ENCODE peak calls at places on chromosomes 7 and 10, in seven cellular contexts. One of them, this sample, is unnamed.

GRCh38 chr10:78905015-78905939 is 163.5 kb upstream of the ZMIZ1 start:
- DNase-seq in A673: no peak
- DNase-seq in A549: no peak
- DNase-seq in neural progenitor cell: no peak
- DNase-seq in fibroblast of mammary gland: no peak
- DNase-seq in K562: no peak
- DNase-seq in brain microvascular endothelial cell: no peak
- DNase-seq in this sample: no peak

GRCh38 chr10:113736576-113736975 is 14.9 kb upstream of the PLEKHS1 start:
- DNase-seq in A673: no peak
- DNase-seq in A549: no peak
- DNase-seq in neural progenitor cell: no peak
- DNase-seq in fibroblast of mammary gland: no peak
- DNase-seq in K562: no peak
- DNase-seq in brain microvascular endothelial cell: no peak
- DNase-seq in this sample: peak

GRCh38 chr7:140342732-140343514 is 55.4 kb downstream of the SLC37A3 start:
- DNase-seq in A673: peak
- DNase-seq in A549: peak
- DNase-seq in neural progenitor cell: peak
- DNase-seq in fibroblast of mammary gland: peak
- DNase-seq in K562: peak
- DNase-seq in brain microvascular endothelial cell: peak
- DNase-seq in this sample: peak

GRCh38 chr7:87231243-87231642 is 11.7 kb upstream of the TMEM243 start:
- DNase-seq in A673: no peak
- DNase-seq in A549: no peak
- DNase-seq in neural progenitor cell: no peak
- DNase-seq in fibroblast of mammary gland: no peak
- DNase-seq in K562: no peak
- DNase-seq in brain microvascular endothelial cell: no peak
- DNase-seq in this sample: no peak

GRCh38 chr10:70685461-70685911 is 13.2 kb downstream of the ADAMTS14 start:
- DNase-seq in A673: no peak
- DNase-seq in A549: no peak
- DNase-seq in neural progenitor cell: no peak
- DNase-seq in fibroblast of mammary gland: no peak
- DNase-seq in K562: peak
- DNase-seq in brain microvascular endothelial cell: no peak
- DNase-seq in this sample: no peak

GRCh38 chr7:102415685-102416225 is 17.6 kb upstream of the ORAI2 start:
- DNase-seq in A673: no peak
- DNase-seq in A549: no peak
- DNase-seq in neural progenitor cell: no peak
- DNase-seq in fibroblast of mammary gland: no peak
- DNase-seq in K562: no peak
- DNase-seq in brain microvascular endothelial cell: no peak
- DNase-seq in this sample: no peak

GRCh38 chr10:116461680-116462079 is 34.0 kb downstream of the PNLIPRP3 start:
- DNase-seq in A673: no peak
- DNase-seq in A549: no peak
- DNase-seq in neural progenitor cell: no peak
- DNase-seq in fibroblast of mammary gland: no peak
- DNase-seq in K562: no peak
- DNase-seq in brain microvascular endothelial cell: no peak
- DNase-seq in this sample: no peak

GRCh38 chr10:8084799-8085198 is 30.3 kb downstream of the GATA3 start:
- DNase-seq in A673: no peak
- DNase-seq in A549: no peak
- DNase-seq in neural progenitor cell: no peak
- DNase-seq in fibroblast of mammary gland: no peak
- DNase-seq in K562: no peak
- DNase-seq in brain microvascular endothelial cell: no peak
- DNase-seq in this sample: no peak

GRCh38 chr7:112079671-112080070 is 126.5 kb downstream of the DOCK4 start:
- DNase-seq in A673: no peak
- DNase-seq in A549: no peak
- DNase-seq in neural progenitor cell: no peak
- DNase-seq in fibroblast of mammary gland: no peak
- DNase-seq in K562: no peak
- DNase-seq in brain microvascular endothelial cell: peak
- DNase-seq in this sample: peak

GRCh38 chr10:113858541-113858940 is 4.1 kb downstream of the NHLRC2 start:
- DNase-seq in A673: peak
- DNase-seq in A549: no peak
- DNase-seq in neural progenitor cell: no peak
- DNase-seq in fibroblast of mammary gland: peak
- DNase-seq in K562: peak
- DNase-seq in brain microvascular endothelial cell: no peak
- DNase-seq in this sample: peak

GRCh38 chr10:24874133-24874532 is 78.3 kb downstream of the PRTFDC1 start:
- DNase-seq in A673: no peak
- DNase-seq in A549: no peak
- DNase-seq in neural progenitor cell: no peak
- DNase-seq in fibroblast of mammary gland: no peak
- DNase-seq in K562: no peak
- DNase-seq in brain microvascular endothelial cell: no peak
- DNase-seq in this sample: no peak

GRCh38 chr10:24872790-24873182 is 79.6 kb downstream of the PRTFDC1 start:
- DNase-seq in A673: no peak
- DNase-seq in A549: no peak
- DNase-seq in neural progenitor cell: no peak
- DNase-seq in fibroblast of mammary gland: no peak
- DNase-seq in K562: no peak
- DNase-seq in brain microvascular endothelial cell: peak
- DNase-seq in this sample: peak

GRCh38 chr10:24872049-24872789 is 80.2 kb downstream of the PRTFDC1 start:
- DNase-seq in A673: no peak
- DNase-seq in A549: no peak
- DNase-seq in neural progenitor cell: peak
- DNase-seq in fibroblast of mammary gland: no peak
- DNase-seq in K562: peak
- DNase-seq in brain microvascular endothelial cell: no peak
- DNase-seq in this sample: peak

GRCh38 chr10:24871501-24871900 is 80.9 kb downstream of the PRTFDC1 start:
- DNase-seq in A673: no peak
- DNase-seq in A549: no peak
- DNase-seq in neural progenitor cell: no peak
- DNase-seq in fibroblast of mammary gland: no peak
- DNase-seq in K562: no peak
- DNase-seq in brain microvascular endothelial cell: no peak
- DNase-seq in this sample: no peak

GRCh38 chr10:24873281-24873683 is 79.1 kb downstream of the PRTFDC1 start:
- DNase-seq in A673: peak
- DNase-seq in A549: peak
- DNase-seq in neural progenitor cell: no peak
- DNase-seq in fibroblast of mammary gland: peak
- DNase-seq in K562: peak
- DNase-seq in brain microvascular endothelial cell: peak
- DNase-seq in this sample: peak
- H3K4me3 ChIP-seq in A673: no peak
- H3K4me3 ChIP-seq in A549: no peak
- H3K4me3 ChIP-seq in neural progenitor cell: no peak
- H3K4me3 ChIP-seq in fibroblast of mammary gland: no peak
- H3K4me3 ChIP-seq in K562: no peak
- H3K4me3 ChIP-seq in brain microvascular endothelial cell: no peak
- H3K4me3 ChIP-seq in this sample: no peak

GRCh38 chr10:118563373-118563890 is 32.0 kb downstream of the PRLHR start:
- DNase-seq in A673: no peak
- DNase-seq in A549: no peak
- DNase-seq in neural progenitor cell: no peak
- DNase-seq in fibroblast of mammary gland: no peak
- DNase-seq in K562: no peak
- DNase-seq in brain microvascular endothelial cell: no peak
- DNase-seq in this sample: no peak

GRCh38 chr10:118562877-118563276 is 32.6 kb downstream of the PRLHR start:
- DNase-seq in A673: no peak
- DNase-seq in A549: no peak
- DNase-seq in neural progenitor cell: no peak
- DNase-seq in fibroblast of mammary gland: no peak
- DNase-seq in K562: no peak
- DNase-seq in brain microvascular endothelial cell: no peak
- DNase-seq in this sample: no peak

GRCh38 chr10:118565301-118566075 is 30.0 kb downstream of the PRLHR start:
- DNase-seq in A673: no peak
- DNase-seq in A549: no peak
- DNase-seq in neural progenitor cell: no peak
- DNase-seq in fibroblast of mammary gland: no peak
- DNase-seq in K562: no peak
- DNase-seq in brain microvascular endothelial cell: no peak
- DNase-seq in this sample: no peak

GRCh38 chr10:118564114-118564513 is 31.3 kb downstream of the PRLHR start:
- DNase-seq in A673: no peak
- DNase-seq in A549: no peak
- DNase-seq in neural progenitor cell: no peak
- DNase-seq in fibroblast of mammary gland: no peak
- DNase-seq in K562: no peak
- DNase-seq in brain microvascular endothelial cell: no peak
- DNase-seq in this sample: no peak

DNA sequence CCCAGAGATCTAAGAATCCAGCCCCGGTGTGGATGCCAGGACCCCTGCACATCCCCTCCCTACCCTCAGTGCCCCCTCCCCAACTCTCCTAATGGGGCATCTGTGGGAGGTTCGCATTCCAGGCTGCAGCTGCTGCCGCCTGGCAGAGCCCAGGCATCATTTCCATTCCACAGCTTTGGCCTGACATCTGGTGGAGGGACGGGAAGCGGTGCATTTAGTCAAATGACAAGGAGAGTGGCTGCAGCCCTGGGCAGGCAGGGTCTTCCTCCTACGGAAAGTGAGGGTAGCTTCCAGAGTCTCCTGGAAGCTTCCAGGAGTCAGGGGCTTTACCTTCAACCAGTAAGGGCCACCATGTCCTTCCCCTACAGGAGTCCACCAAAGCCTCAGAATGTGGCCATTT is 30.8 kb downstream of the PRLHR start:
- DNase-seq in A673: peak
- DNase-seq in A549: peak
- DNase-seq in neural progenitor cell: peak
- DNase-seq in fibroblast of mammary gland: peak
- DNase-seq in K562: peak
- DNase-seq in brain microvascular endothelial cell: no peak
- DNase-seq in this sample: no peak
- TF ChIP-seq CTCF in A673: peak
- TF ChIP-seq CTCF in A549: peak
- TF ChIP-seq CTCF in neural progenitor cell: peak
- TF ChIP-seq CTCF in fibroblast of mammary gland: peak
- TF ChIP-seq CTCF in K562: peak
- TF ChIP-seq CTCF in brain microvascular endothelial cell: peak
- TF ChIP-seq CTCF in this sample: peak

GRCh38 chr7:129571201-129571600 is 40.3 kb upstream of the NRF1 start:
- DNase-seq in A673: no peak
- DNase-seq in A549: no peak
- DNase-seq in neural progenitor cell: no peak
- DNase-seq in fibroblast of mammary gland: no peak
- DNase-seq in K562: no peak
- DNase-seq in brain microvascular endothelial cell: no peak
- DNase-seq in this sample: no peak
- H3K4me3 ChIP-seq in A673: no peak
- H3K4me3 ChIP-seq in A549: no peak
- H3K4me3 ChIP-seq in neural progenitor cell: no peak
- H3K4me3 ChIP-seq in fibroblast of mammary gland: no peak
- H3K4me3 ChIP-seq in K562: no peak
- H3K4me3 ChIP-seq in brain microvascular endothelial cell: no peak
- H3K4me3 ChIP-seq in this sample: no peak

DNA sequence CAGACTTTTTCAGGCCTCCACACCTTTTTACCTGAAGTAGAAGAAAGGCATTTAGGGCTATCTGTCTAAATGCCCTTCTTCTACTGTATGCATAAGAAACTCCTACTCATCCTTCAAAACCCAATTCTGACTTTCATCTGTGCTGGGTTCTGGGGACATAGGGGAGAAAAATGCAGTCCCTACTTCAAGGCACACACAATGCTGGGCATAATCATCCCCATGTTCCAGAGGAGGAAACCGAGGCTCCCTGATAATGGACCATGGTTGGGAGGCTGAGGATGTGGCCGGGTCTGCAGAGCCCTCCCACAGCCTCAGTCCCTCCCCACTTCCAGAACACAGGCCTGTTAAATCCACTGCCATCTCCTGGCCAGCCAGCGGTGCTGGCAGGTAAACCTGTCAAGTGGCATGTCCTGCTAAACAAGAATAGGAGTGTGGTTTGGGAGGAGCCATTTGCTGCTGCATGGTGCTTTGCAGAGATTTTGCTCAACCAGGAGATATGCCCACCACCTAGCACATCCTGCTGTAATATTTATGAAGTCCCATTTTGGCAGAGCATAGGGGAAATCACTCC is 32.0 kb downstream of the GRID1 start:
- DNase-seq in A673: no peak
- DNase-seq in A549: no peak
- DNase-seq in neural progenitor cell: peak
- DNase-seq in fibroblast of mammary gland: no peak
- DNase-seq in K562: peak
- DNase-seq in brain microvascular endothelial cell: no peak
- DNase-seq in this sample: no peak
- TF ChIP-seq CTCF in A673: no peak
- TF ChIP-seq CTCF in A549: no peak
- TF ChIP-seq CTCF in neural progenitor cell: peak
- TF ChIP-seq CTCF in fibroblast of mammary gland: no peak
- TF ChIP-seq CTCF in K562: peak
- TF ChIP-seq CTCF in brain microvascular endothelial cell: no peak
- TF ChIP-seq CTCF in this sample: no peak

DNA sequence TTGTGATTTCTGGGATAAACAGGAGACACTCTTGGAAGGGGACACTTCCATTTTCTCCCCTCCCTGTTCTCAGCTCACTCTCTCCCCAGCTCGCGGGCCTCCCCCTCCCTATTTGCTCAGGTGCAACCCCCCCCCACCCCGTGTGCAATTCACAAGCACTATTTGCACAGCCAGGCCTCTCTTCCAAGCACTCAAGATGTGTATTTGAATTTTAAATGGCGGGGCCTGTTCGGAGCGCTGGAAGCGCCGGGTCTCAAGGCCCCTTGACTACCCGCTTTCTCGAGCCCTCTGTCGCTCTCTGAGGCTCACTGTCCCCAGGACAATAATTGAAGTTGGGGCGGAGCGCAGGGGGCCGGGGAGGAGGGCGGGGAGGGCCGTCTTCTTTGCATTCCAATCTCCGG is 7.8 kb downstream of the SHH start:
- DNase-seq in A673: no peak
- DNase-seq in A549: no peak
- DNase-seq in neural progenitor cell: peak
- DNase-seq in fibroblast of mammary gland: no peak
- DNase-seq in K562: no peak
- DNase-seq in brain microvascular endothelial cell: no peak
- DNase-seq in this sample: no peak
- H3K4me3 ChIP-seq in A673: peak
- H3K4me3 ChIP-seq in A549: peak
- H3K4me3 ChIP-seq in neural progenitor cell: peak
- H3K4me3 ChIP-seq in fibroblast of mammary gland: no peak
- H3K4me3 ChIP-seq in K562: no peak
- H3K4me3 ChIP-seq in brain microvascular endothelial cell: no peak
- H3K4me3 ChIP-seq in this sample: no peak

This sample was measured in choroid plexus epithelial cell.